ENCODE peak calls at places on chromosomes 16 and 17, in six cellular contexts. Z is transverse colon; C is activated naive CD8-positive, alpha-beta T cell treated with anti-CD3 and anti-CD28 coated beads for 36 hours; A is renal cortical epithelial cell; T is GM19239; B is NCI-H1436. W is an unnamed sample.

GRCh38 chr17:50354198-50354597 is 8.3 kb downstream of the XYLT2 start:
- DNase-seq in T (no peak), A (no peak), B (no peak), Z (no peak), C (no peak), W (no peak)

GRCh38 chr17:49280061-49280460 is 49.5 kb upstream of the PHOSPHO1 start:
- DNase-seq in B (no peak), Z (no peak), C (no peak), A (no peak), T (no peak), W (no peak)

GRCh38 chr17:81429353-81429774 is 34.1 kb downstream of the BAHCC1 start:
- DNase-seq in A (peak), Z (peak), C (no peak), T (no peak), B (peak), W (peak)

GRCh38 chr17:57045868-57046671 is 39.0 kb upstream of the AKAP1 start:
- DNase-seq in C (peak), A (no peak), Z (peak), T (peak), B (no peak), W (no peak)

GRCh38 chr16:8178271-8178670 is 412.0 kb downstream of the TMEM114 start:
- DNase-seq in A (no peak), C (no peak), T (no peak), Z (no peak), B (no peak), W (no peak)

GRCh38 chr16:28059841-28060240 is 3.7 kb downstream of the GSG1L start:
- DNase-seq in Z (no peak), T (no peak), C (no peak), A (no peak), B (no peak), W (no peak)

GRCh38 chr17:60577147-60577925 is 22.7 kb upstream of the PPM1D start:
- DNase-seq in T (no peak), Z (peak), A (peak), C (no peak), B (no peak), W (peak)

GRCh38 chr17:53780320-53780719 is 42.4 kb upstream of the KIF2B start:
- DNase-seq in T (no peak), B (no peak), Z (no peak), A (no peak), C (no peak), W (no peak)

GRCh38 chr16:19008245-19008644 is 24.5 kb downstream of the TMC7 start:
- DNase-seq in A (peak), B (no peak), Z (no peak), C (no peak), T (no peak), W (no peak)